ENCODE peak calls at places on chromosome 19, in ten cellular contexts. P, O, W, E, Y, K, S, H, D and J are unnamed samples.

GRCh38 chr19:29042450-29042849 is 170.5 kb downstream of the UQCRFS1 start:
- DNase-seq in P (no peak), S (no peak), Y (no peak), H (no peak), D (no peak), K (no peak), O (no peak), E (no peak), W (no peak), J (no peak)

GRCh38 chr19:17784201-17785008 is 10.5 kb upstream of the B3GNT3 start:
- DNase-seq in O (peak; percentile 81), E (peak; percentile 49), P (no peak), S (peak; percentile 60), K (peak; percentile 79), D (no peak), W (peak; percentile 68), Y (peak; percentile 71), H (peak; percentile 59), J (peak; percentile 63)

GRCh38 chr19:45474941-45475516 is 7.2 kb downstream of the FOSB start:
- DNase-seq in E (no peak), Y (no peak), W (no peak), O (no peak), S (no peak), K (peak; percentile 20), D (no peak), P (no peak), H (no peak), J (no peak)

GRCh38 chr19:48405850-48406249 is 12.4 kb downstream of the GRIN2D start:
- DNase-seq in P (no peak), H (no peak), Y (no peak), D (no peak), K (no peak), W (no peak), S (no peak), O (no peak), E (no peak), J (no peak)

GRCh38 chr19:18419699-18420460 is 682 bp downstream of the SSBP4 start:
- DNase-seq in Y (no peak), P (no peak), O (no peak), W (peak; percentile 55), S (no peak), K (no peak), E (peak; percentile 51), D (peak; percentile 82), H (peak; percentile 62), J (no peak)

GRCh38 chr19:49593233-49594113 is 2.5 kb downstream of the PRR12 start:
- DNase-seq in H (peak; percentile 97), O (peak; percentile 93), S (peak; percentile 89), P (peak; percentile 89), D (peak; percentile 95), W (peak; percentile 91), E (peak; percentile 95), Y (peak; percentile 94), K (peak; percentile 94), J (peak; percentile 92)

GRCh38 chr19:20388826-20389225 is 176.8 kb downstream of the ZNF737 start:
- DNase-seq in H (no peak), W (no peak), E (no peak), D (no peak), S (no peak), K (no peak), O (no peak), P (no peak), Y (no peak), J (no peak)

GRCh38 chr19:23436318-23436717 is 41.0 kb upstream of the ZNF91 start:
- DNase-seq in D (no peak), W (no peak), K (no peak), P (no peak), E (no peak), H (no peak), S (no peak), O (no peak), Y (no peak), J (peak; percentile 6)

GRCh38 chr19:55642153-55643002 is 1.1 kb upstream of the ZNF581 start:
- DNase-seq in O (peak; percentile 70), P (no peak), E (no peak), Y (no peak), H (peak; percentile 57), D (peak; percentile 73), W (no peak), K (peak; percentile 39), S (peak; percentile 28), J (no peak)

GRCh38 chr19:9995079-9995478 is 15.2 kb downstream of the COL5A3 start:
- DNase-seq in W (no peak), D (no peak), K (no peak), S (no peak), E (no peak), O (no peak), Y (no peak), H (no peak), P (no peak), J (no peak)

GRCh38 chr19:48858984-48859710 is 9.3 kb downstream of the PLEKHA4 start:
- DNase-seq in K (no peak), D (peak; percentile 83), H (no peak), Y (peak; percentile 74), W (peak; percentile 75), E (no peak), O (peak; percentile 82), S (no peak), P (no peak), J (peak; percentile 63)

GRCh38 chr19:34500656-34501120 is 19.1 kb downstream of the WTIP start:
- DNase-seq in E (no peak), P (no peak), W (peak; percentile 11), Y (no peak), S (no peak), H (no peak), K (no peak), O (no peak), D (no peak), J (no peak)

GRCh38 chr19:10543420-10544241 is at the start of gene ATG4D:
- DNase-seq in O (peak; percentile 91), Y (peak; percentile 91), H (peak; percentile 93), E (peak; percentile 79), S (peak; percentile 61), P (peak; percentile 56), K (peak; percentile 78), W (peak; percentile 85), D (peak; percentile 94), J (peak; percentile 60)

GRCh38 chr19:14554382-14554812 is 17.5 kb downstream of the NDUFB7 start:
- DNase-seq in K (no peak), W (no peak), H (no peak), P (no peak), O (no peak), D (peak; percentile 62), E (no peak), Y (no peak), S (no peak), J (no peak)

GRCh38 chr19:45777395-45777961 is 4.8 kb downstream of the DMPK start:
- DNase-seq in Y (no peak), S (no peak), K (no peak), W (no peak), E (no peak), O (no peak), P (no peak), D (no peak), H (no peak), J (no peak)

GRCh38 chr19:18098891-18099622 is 1.5 kb downstream of the MAST3 start:
- DNase-seq in O (no peak), D (peak; percentile 81), Y (no peak), W (peak; percentile 35), S (no peak), E (no peak), H (peak; percentile 50), P (no peak), K (no peak), J (no peak)

GRCh38 chr19:30593975-30594925 is 222.1 kb downstream of the ZNF536 start:
- DNase-seq in E (no peak), P (no peak), W (no peak), D (no peak), H (peak; percentile 16), Y (no peak), S (no peak), O (no peak), K (no peak), J (no peak)
- H3K4me3 ChIP-seq in E (no peak overlapping the region), P (no peak overlapping the region), W (no peak overlapping the region), D (no peak overlapping the region), H (no peak overlapping the region), Y (no peak overlapping the region), S (no peak overlapping the region), O (no peak overlapping the region), K (no peak overlapping the region), J (no peak overlapping the region)

DNA sequence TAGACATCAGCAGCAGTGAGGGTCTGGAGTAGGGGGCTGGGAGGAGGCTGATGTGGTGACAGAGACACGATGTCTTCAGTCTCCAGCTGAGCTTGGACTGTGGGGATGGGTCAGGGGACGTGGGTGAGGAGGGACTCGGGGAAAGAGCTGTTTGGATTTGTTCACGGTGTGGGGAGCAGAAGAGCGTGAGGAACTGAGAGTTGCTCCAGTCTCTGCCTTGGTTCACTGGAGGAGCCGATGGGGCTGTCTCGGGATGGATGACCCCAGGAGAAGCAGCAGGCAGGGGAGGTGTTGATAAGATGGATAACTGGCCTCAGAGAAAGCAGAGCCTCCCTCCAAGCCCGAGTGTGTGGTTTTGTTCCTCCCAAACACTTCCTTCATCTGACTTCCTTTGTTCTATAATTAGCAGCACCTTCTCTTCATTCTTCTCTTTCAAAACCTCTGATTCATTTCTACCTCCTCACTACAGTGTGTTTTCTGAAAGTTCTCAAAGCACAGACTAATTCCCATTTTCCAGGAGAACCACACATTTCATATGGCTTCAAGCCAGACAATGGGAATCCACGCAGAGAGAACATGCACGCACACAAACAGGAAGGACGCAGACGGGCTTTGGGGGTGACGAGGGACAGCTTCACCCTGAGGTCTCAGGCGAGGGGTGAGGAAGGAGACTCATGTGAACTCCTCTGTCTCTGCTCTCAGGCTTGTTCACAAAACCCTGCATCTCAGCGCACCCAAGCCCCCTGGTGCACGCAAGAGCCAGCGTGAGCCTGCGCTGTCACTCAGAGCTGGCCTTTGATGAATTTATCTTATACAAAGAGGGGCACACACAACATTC is 18.6 kb downstream of the LAIR2 start:
- DNase-seq in O (no peak), P (no peak), K (no peak), S (no peak), E (no peak), H (no peak), D (no peak), Y (no peak), W (no peak), J (peak; percentile 25)
- H3K4me3 ChIP-seq in O (no peak overlapping the region), P (no peak overlapping the region), K (no peak overlapping the region), S (no peak overlapping the region), E (no peak overlapping the region), H (no peak overlapping the region), D (no peak overlapping the region), Y (no peak overlapping the region), W (no peak overlapping the region), J (peak overlapping the region; percentile 17)

DNA sequence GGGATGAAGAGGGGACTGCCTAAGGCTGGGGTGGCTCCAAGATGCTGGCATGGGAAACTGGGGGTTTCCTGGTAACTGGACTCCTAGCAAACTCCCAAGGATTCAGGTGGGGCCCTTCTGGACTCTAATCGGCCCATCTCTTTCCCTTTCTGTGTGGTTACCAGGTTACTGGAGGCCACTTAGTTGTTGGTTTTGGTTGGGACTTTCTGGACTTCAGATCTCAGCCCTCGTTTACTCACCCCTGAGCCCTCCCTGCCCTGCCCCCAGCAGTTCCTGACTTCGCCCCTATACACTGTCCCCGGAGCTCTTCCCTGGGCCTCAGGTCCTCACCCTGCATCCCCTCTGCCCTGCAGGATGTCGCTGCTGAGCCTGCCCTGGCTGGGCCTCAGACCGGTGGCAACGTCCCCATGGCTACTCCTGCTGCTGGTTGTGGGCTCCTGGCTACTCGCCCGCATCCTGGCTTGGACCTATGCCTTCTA is 328 bp downstream of the CYP4F12 start:
- DNase-seq in K (peak; percentile 1), W (peak; percentile 1), O (no peak), H (no peak), D (peak; percentile 73), E (no peak), P (no peak), S (no peak), Y (no peak), J (no peak)
- H3K4me3 ChIP-seq in K (no peak overlapping the region), W (no peak overlapping the region), O (no peak overlapping the region), H (no peak overlapping the region), D (no peak overlapping the region), E (peak overlapping the region; percentile 28), P (no peak overlapping the region), S (no peak overlapping the region), Y (no peak overlapping the region), J (no peak overlapping the region)

GRCh38 chr19:3382460-3383100 is 16.2 kb downstream of the NFIC start:
- DNase-seq in D (no peak), S (no peak), H (no peak), P (no peak), E (no peak), Y (no peak), K (no peak), W (no peak), O (no peak), J (no peak)
- H3K4me3 ChIP-seq in D (no peak overlapping the region), S (no peak overlapping the region), H (no peak overlapping the region), P (no peak overlapping the region), E (peak overlapping the region; percentile 25), Y (no peak overlapping the region), K (no peak overlapping the region), W (no peak overlapping the region), O (no peak overlapping the region), J (no peak overlapping the region)